ENCODE peak calls at places on chromosomes 5 and 9, in nine cellular contexts. T, X, Q, U, D, Z, J, C and H are unnamed samples.

GRCh38 chr5:96017951-96018350 is 56.3 kb upstream of the ELL2 start:
- DNase-seq in T (no peak), X (peak; percentile 94), Q (no peak), U (no peak), D (no peak), Z (no peak), J (no peak), C (peak; percentile 19), H (no peak)

GRCh38 chr9:123338710-123339665 is 17.0 kb upstream of the CRB2 start:
- DNase-seq in T (peak; percentile 51), X (no peak), Q (no peak), U (no peak), D (no peak), Z (no peak), J (no peak), C (no peak), H (no peak)

GRCh38 chr9:134541373-134541747 is 100.2 kb upstream of the COL5A1 start:
- DNase-seq in T (no peak), X (no peak), Q (no peak), U (no peak), D (no peak), Z (no peak), J (no peak), C (no peak), H (no peak)

GRCh38 chr5:90934091-90934719 is 375.6 kb downstream of the ADGRV1 start:
- DNase-seq in T (no peak), X (no peak), Q (no peak), U (no peak), D (no peak), Z (no peak), J (no peak), C (no peak), H (no peak)

GRCh38 chr5:64040496-64040895 is 78.3 kb upstream of the HTR1A start:
- DNase-seq in T (no peak), X (no peak), Q (no peak), U (no peak), D (no peak), Z (no peak), J (no peak), C (peak; percentile 51), H (no peak)

GRCh38 chr5:27947088-27947487 is 908.7 kb upstream of the CDH9 start:
- DNase-seq in T (no peak), X (no peak), Q (peak; percentile 24), U (peak; percentile 44), D (no peak), Z (no peak), J (no peak), C (peak; percentile 40), H (no peak)

GRCh38 chr5:13921573-13921972 is 22.9 kb downstream of the DNAH5 start:
- DNase-seq in T (no peak), X (peak; percentile 68), Q (peak; percentile 27), U (no peak), D (no peak), Z (no peak), J (no peak), C (no peak), H (no peak)

GRCh38 chr5:1545798-1546355 is 22.1 kb upstream of the LPCAT1 start:
- DNase-seq in T (no peak), X (no peak), Q (no peak), U (peak; percentile 37), D (no peak), Z (no peak), J (peak; percentile 5), C (peak; percentile 87), H (no peak)

GRCh38 chr5:8683528-8683927 is 814.6 kb downstream of the MTRR start:
- DNase-seq in T (no peak), X (no peak), Q (no peak), U (no peak), D (no peak), Z (no peak), J (no peak), C (no peak), H (no peak)

GRCh38 chr9:99356512-99356971 is 134.5 kb downstream of the SEC61B start:
- DNase-seq in T (peak; percentile 84), X (peak; percentile 30), Q (no peak), U (no peak), D (no peak), Z (no peak), J (no peak), C (no peak), H (no peak)